ENCODE peak calls at places on chromosomes 1 and 21, in five cellular contexts. H, L, G, E and R are unnamed samples.

GRCh38 chr1:171251042-171251740 is 2.9 kb downstream of the FMO1 start:
- DNase-seq in L (no peak), G (no peak), H (no peak), E (peak; percentile 29), R (no peak)

GRCh38 chr1:88514544-88514943 is 169.5 kb upstream of the PKN2 start:
- DNase-seq in E (no peak), G (no peak), H (no peak), L (no peak), R (no peak)

GRCh38 chr1:53127546-53127945 is 14.9 kb downstream of the SLC1A7 start:
- DNase-seq in L (no peak), E (no peak), H (no peak), G (no peak), R (no peak)

GRCh38 chr1:173276922-173277800 is 70.0 kb upstream of the TNFSF4 start:
- DNase-seq in E (no peak), G (no peak), L (no peak), H (no peak), R (no peak)

GRCh38 chr1:159040206-159040605 is 30.5 kb downstream of the IFI16 start:
- DNase-seq in H (no peak), G (no peak), E (no peak), L (no peak), R (no peak)

GRCh38 chr1:229950908-229951307 is 116.1 kb upstream of the GALNT2 start:
- DNase-seq in E (no peak), H (no peak), G (no peak), L (no peak), R (no peak)

GRCh38 chr1:228307218-228308023 is 99.2 kb downstream of the TRIM11 start:
- DNase-seq in H (peak; percentile 61), E (no peak), G (no peak), L (no peak), R (peak; percentile 7)

GRCh38 chr1:65362545-65362944 is 53.2 kb downstream of the DNAJC6 start:
- DNase-seq in L (no peak), G (no peak), E (no peak), H (no peak), R (no peak)

GRCh38 chr1:40785446-40785845 is 1.9 kb downstream of the KCNQ4 start:
- DNase-seq in E (no peak), L (no peak), G (no peak), H (no peak), R (no peak)

GRCh38 chr1:4121293-4121684 is 221.2 kb upstream of the C1orf174 start:
- DNase-seq in E (no peak), G (no peak), H (no peak), L (no peak), R (no peak)

GRCh38 chr21:33924079-33924765 is 8.6 kb upstream of the ATP5PO start:
- DNase-seq in L (no peak), E (peak; percentile 89), H (peak; percentile 89), G (peak; percentile 79), R (peak; percentile 90)

GRCh38 chr1:7313081-7313546 is 458.0 kb upstream of the VAMP3 start:
- DNase-seq in H (peak; percentile 55), G (peak; percentile 72), L (no peak), E (no peak), R (peak; percentile 81)

GRCh38 chr1:230825061-230825803 is 43.1 kb downstream of the C1orf198 start:
- DNase-seq in G (peak; percentile 43), H (peak; percentile 11), E (no peak), L (no peak), R (peak; percentile 47)

GRCh38 chr1:26772687-26773086 is 15.1 kb upstream of the PIGV start:
- DNase-seq in G (no peak), E (no peak), H (no peak), L (peak; percentile 74), R (no peak)

GRCh38 chr1:32801096-32801713 is 16.0 kb downstream of the YARS1 start:
- DNase-seq in H (no peak), L (no peak), E (no peak), G (no peak), R (no peak)

GRCh38 chr1:155205969-155206593 is 1.6 kb downstream of the THBS3 start:
- DNase-seq in E (no peak), G (no peak), L (no peak), H (no peak), R (no peak)

GRCh38 chr1:234748066-234748465 is 138.1 kb upstream of the IRF2BP2 start:
- DNase-seq in G (no peak), E (no peak), H (no peak), L (no peak), R (no peak)
- TF ChIP-seq CTCF in G (no peak), E (no peak), H (no peak), L (no peak), R (no peak)

GRCh38 chr1:58903450-58904298 is 119.8 kb upstream of the JUN start:
- DNase-seq in G (peak; percentile 88), L (no peak), H (peak; percentile 80), E (peak; percentile 72), R (peak; percentile 64)
- TF ChIP-seq CTCF in G (no peak), L (no peak), H (no peak), E (no peak), R (no peak)

DNA sequence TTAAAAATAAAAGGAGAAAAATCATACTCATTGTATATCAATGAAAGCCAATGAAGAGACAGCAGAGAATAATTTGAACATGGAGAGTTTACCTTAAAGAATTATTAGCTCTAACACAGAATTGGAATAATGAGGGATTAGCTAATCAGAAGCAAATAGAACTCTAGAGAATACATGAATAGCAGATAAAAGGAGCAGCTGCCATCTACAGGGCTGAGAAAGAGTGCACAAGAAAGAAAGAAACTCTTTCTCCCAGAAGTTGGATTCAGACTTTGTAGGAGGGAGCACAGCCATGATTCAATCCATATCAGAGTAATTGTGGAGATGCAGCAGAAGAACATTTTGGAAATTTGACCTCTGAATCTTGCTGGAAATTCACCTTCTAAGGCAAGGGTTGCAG is 1171.2 kb downstream of the PLA2G4A start:
- DNase-seq in G (no peak), H (no peak), L (no peak), E (no peak), R (no peak)
- TF ChIP-seq CTCF in G (peak; percentile 41), H (no peak), L (no peak), E (no peak), R (peak; percentile 60)

GRCh38 chr1:116374340-116375164 is 1.5 kb downstream of the ATP1A1 start:
- DNase-seq in G (no peak), L (no peak), H (no peak), E (peak; percentile 21), R (peak; percentile 39)

GRCh38 chr1:116373451-116374339 is 651 bp downstream of the ATP1A1 start:
- DNase-seq in E (peak; percentile 66), H (peak; percentile 73), G (peak; percentile 76), L (no peak), R (peak; percentile 59)

GRCh38 chr1:116375165-116375883 is 2.3 kb downstream of the ATP1A1 start:
- DNase-seq in E (no peak), G (no peak), H (no peak), L (no peak), R (no peak)

GRCh38 chr1:116372186-116372585 is 858 bp upstream of the ATP1A1 start:
- DNase-seq in H (no peak), G (no peak), E (no peak), L (no peak), R (no peak)

GRCh38 chr1:116372651-116373444 is at the start of gene ATP1A1:
- DNase-seq in E (peak; percentile 99), G (peak; percentile 98), H (peak; percentile 99), L (peak; percentile 54), R (peak; percentile 97)
- TF ChIP-seq CTCF in E (no peak), G (no peak), H (no peak), L (no peak), R (peak; percentile 2)

GRCh38 chr21:17550671-17551308 is 37.9 kb downstream of the CXADR start:
- DNase-seq in G (no peak), H (no peak), E (no peak), L (no peak), R (no peak)

GRCh38 chr21:17552410-17552809 is 39.6 kb downstream of the CXADR start:
- DNase-seq in G (no peak), E (no peak), H (no peak), L (no peak), R (no peak)

GRCh38 chr21:17560377-17560776 is 47.5 kb downstream of the CXADR start:
- DNase-seq in E (no peak), L (no peak), H (no peak), G (no peak), R (no peak)

GRCh38 chr21:17554120-17554519 is 41.3 kb downstream of the CXADR start:
- DNase-seq in E (no peak), H (no peak), L (no peak), G (no peak), R (no peak)

DNA sequence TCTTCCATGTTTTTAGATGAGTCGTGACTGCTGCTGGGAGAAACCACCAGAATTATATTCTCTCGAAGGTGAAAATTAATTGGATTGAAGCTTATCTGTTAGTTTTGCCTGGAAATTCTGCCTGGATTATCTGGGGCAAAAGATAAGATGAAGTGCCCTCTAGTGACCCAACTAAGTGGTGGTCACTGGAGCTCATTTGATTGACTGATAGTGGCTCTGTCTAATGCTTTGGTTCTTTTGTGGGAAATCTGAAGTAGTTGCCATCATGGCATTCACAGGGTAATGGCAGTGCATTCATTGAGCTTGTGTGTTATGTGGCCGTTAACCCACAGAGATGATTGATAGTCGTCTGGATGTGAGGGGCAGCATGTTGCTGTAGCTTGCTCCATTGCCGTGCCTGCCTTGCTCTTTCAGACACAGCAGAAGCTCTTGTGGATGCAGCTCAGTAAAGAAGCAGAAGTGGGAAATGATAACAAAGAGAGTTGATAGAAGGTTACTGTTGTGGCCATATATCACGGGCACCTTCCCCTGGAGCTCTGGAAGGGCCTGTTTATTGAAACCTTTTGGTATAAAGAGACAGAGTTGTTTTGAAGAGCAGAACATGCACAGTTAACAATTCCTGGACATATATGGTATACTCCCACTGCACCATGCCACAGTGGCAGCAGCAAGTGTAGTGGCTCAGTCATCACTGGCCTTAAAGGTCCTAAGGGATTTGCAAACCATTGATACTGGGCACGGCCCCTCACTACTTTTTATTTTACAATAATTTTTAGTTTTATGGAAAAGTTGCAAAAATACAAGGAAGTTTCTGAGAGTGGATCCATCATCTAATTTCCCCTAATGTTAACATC is 42.0 kb downstream of the CXADR start:
- DNase-seq in E (peak; percentile 6), H (no peak), L (no peak), G (peak; percentile 61), R (peak; percentile 51)
- TF ChIP-seq CTCF in E (peak; percentile 30), H (peak; percentile 50), L (peak; percentile 31), G (peak; percentile 61), R (peak; percentile 37)

DNA sequence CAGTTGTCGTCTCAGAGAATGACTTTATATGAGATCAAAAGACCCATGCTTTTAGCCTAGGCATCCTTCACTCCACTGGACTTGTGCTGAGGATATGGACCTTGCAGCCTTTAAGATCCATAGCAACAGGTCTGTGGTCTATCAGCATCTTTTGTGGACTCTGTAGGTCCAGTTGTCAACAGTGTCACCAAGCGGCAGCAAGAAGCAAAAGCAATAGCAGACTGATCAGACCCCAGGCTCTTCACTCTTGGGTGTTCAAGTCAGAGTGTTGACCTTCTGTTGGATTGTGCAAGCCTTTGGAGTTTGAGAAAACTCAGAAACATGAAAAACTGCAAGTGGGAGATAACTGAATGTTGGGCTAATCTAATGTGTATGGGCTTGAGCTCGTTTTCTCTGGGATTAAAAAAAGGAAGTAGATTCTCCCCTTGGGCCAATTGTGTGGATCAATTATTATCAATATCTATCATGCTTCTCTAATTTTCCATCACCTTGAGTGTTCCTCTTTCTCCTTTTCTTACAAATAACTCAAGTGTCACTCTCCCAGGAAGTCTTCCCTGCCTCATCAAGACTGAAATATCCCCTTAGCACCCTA is 144.2 kb downstream of the LYPLAL1 start:
- DNase-seq in H (no peak), G (no peak), E (peak; percentile 5), L (no peak), R (no peak)
- TF ChIP-seq CTCF in H (peak; percentile 52), G (no peak), E (peak; percentile 26), L (peak; percentile 5), R (peak; percentile 56)

GRCh38 chr1:100277866-100278265 is 11.8 kb downstream of the RTCA start:
- DNase-seq in G (no peak), H (no peak), L (no peak), E (no peak), R (peak; percentile 35)
- TF ChIP-seq CTCF in G (no peak), H (no peak), L (no peak), E (no peak), R (peak; percentile 46)